ENCODE peak calls at places on chromosome 13, in six cellular contexts. D, Z, T, H, L and S are unnamed samples.

GRCh38 chr13:42215578-42216421 is 56.2 kb upstream of the AKAP11 start:
- DNase-seq in Z (peak; percentile 41), L (no peak), T (peak; percentile 10), H (peak; percentile 27), D (no peak), S (no peak)

GRCh38 chr13:82657471-82657870 is 1224.8 kb downstream of the SLITRK1 start:
- DNase-seq in T (no peak), D (no peak), L (no peak), H (no peak), Z (no peak), S (no peak)

GRCh38 chr13:97226788-97227627 is 4.9 kb downstream of the MBNL2 start:
- DNase-seq in Z (peak; percentile 62), H (peak; percentile 47), L (peak; percentile 64), D (peak; percentile 18), T (no peak), S (no peak)

GRCh38 chr13:49865174-49865573 is 71.0 kb downstream of the SPRYD7 start:
- DNase-seq in T (no peak), L (no peak), H (no peak), Z (no peak), D (no peak), S (no peak)

GRCh38 chr13:75802161-75802560 is 166.0 kb downstream of the LMO7 start:
- DNase-seq in H (no peak), D (no peak), L (no peak), Z (no peak), T (no peak), S (no peak)

GRCh38 chr13:97386832-97387486 is 47.0 kb upstream of the RAP2A start:
- DNase-seq in Z (no peak), L (peak; percentile 26), T (no peak), H (peak; percentile 24), D (no peak), S (no peak)

GRCh38 chr13:113357529-113357928 is 6.4 kb downstream of the GRTP1 start:
- DNase-seq in Z (no peak), L (no peak), H (no peak), T (no peak), D (no peak), S (peak; percentile 2)

GRCh38 chr13:112042496-112042895 is 24.5 kb upstream of the SOX1 start:
- DNase-seq in D (no peak), Z (peak; percentile 47), T (no peak), H (no peak), L (no peak), S (no peak)

GRCh38 chr13:113209336-113209879 is at the start of gene CUL4A:
- DNase-seq in D (peak; percentile 39), Z (peak; percentile 71), H (peak; percentile 83), T (peak; percentile 61), L (peak; percentile 86), S (no peak)

GRCh38 chr13:100131863-100132574 is 43.1 kb downstream of the PCCA start:
- DNase-seq in L (no peak), T (peak; percentile 32), D (no peak), H (no peak), Z (no peak), S (peak; percentile 43)

GRCh38 chr13:98797456-98797855 is 45.0 kb upstream of the SLC15A1 start:
- DNase-seq in D (peak; percentile 9), H (no peak), L (no peak), Z (no peak), T (no peak), S (no peak)

GRCh38 chr13:60642552-60642951 is 245.5 kb downstream of the TDRD3 start:
- DNase-seq in D (no peak), H (no peak), Z (no peak), T (no peak), L (no peak), S (no peak)

GRCh38 chr13:105908581-105908980 is 626.9 kb downstream of the EFNB2 start:
- DNase-seq in L (no peak), D (no peak), Z (no peak), H (no peak), T (no peak), S (no peak)

GRCh38 chr13:97319088-97319487 is 97.0 kb downstream of the MBNL2 start:
- DNase-seq in H (no peak), Z (no peak), L (no peak), T (no peak), D (no peak), S (no peak)

GRCh38 chr13:73657821-73658540 is 476.2 kb downstream of the KLF12 start:
- DNase-seq in Z (no peak), L (no peak), H (peak; percentile 70), T (no peak), D (no peak), S (no peak)

GRCh38 chr13:102097708-102098107 is 304.1 kb downstream of the FGF14 start:
- DNase-seq in D (peak; percentile 7), L (no peak), H (no peak), T (no peak), Z (no peak), S (no peak)

GRCh38 chr13:32746474-32746873 is 160.2 kb downstream of the PDS5B start:
- DNase-seq in Z (no peak), H (no peak), L (no peak), T (no peak), D (no peak), S (no peak)

GRCh38 chr13:107680115-107680514 is 535.2 kb downstream of the LIG4 start:
- DNase-seq in Z (no peak), T (no peak), H (no peak), D (no peak), L (no peak), S (no peak)

GRCh38 chr13:48194392-48194754 is 38.6 kb upstream of the ITM2B start:
- DNase-seq in T (no peak), L (no peak), Z (no peak), H (no peak), D (no peak), S (no peak)

GRCh38 chr13:111460548-111461444 is 140.4 kb downstream of the TEX29 start:
- DNase-seq in Z (peak; percentile 71), T (peak; percentile 15), L (peak; percentile 20), D (no peak), H (peak; percentile 66), S (no peak)

GRCh38 chr13:102172406-102172805 is 229.4 kb downstream of the FGF14 start:
- DNase-seq in H (no peak), Z (no peak), L (no peak), T (no peak), D (no peak), S (no peak)

GRCh38 chr13:112781881-112782361 is 92.1 kb downstream of the ATP11A start:
- DNase-seq in Z (no peak), H (peak; percentile 65), D (no peak), T (no peak), L (no peak), S (no peak)

GRCh38 chr13:39417643-39418042 is 185.3 kb downstream of the LHFPL6 start:
- DNase-seq in H (no peak), T (no peak), Z (peak; percentile 49), L (no peak), D (no peak), S (no peak)

GRCh38 chr13:113560645-113561416 is 23.7 kb upstream of the TFDP1 start:
- DNase-seq in T (no peak), L (no peak), Z (no peak), H (no peak), D (no peak), S (no peak)

GRCh38 chr13:111322001-111322915 is 1.8 kb downstream of the TEX29 start:
- DNase-seq in D (no peak), T (no peak), H (no peak), L (no peak), Z (peak; percentile 24), S (no peak)

GRCh38 chr13:109789262-109789661 is 2.9 kb upstream of the IRS2 start:
- DNase-seq in D (no peak), Z (no peak), L (no peak), T (no peak), H (peak; percentile 58), S (no peak)

GRCh38 chr13:27271572-27272096 is 1.0 kb downstream of the RASL11A start:
- DNase-seq in Z (no peak), T (no peak), L (no peak), H (no peak), D (no peak), S (no peak)

GRCh38 chr13:77919351-77920294 is 992 bp upstream of the EDNRB start:
- DNase-seq in D (no peak), L (peak; percentile 21), T (no peak), Z (peak; percentile 73), H (peak; percentile 29), S (no peak)

GRCh38 chr13:77465595-77466195 is 69.8 kb upstream of the SCEL start:
- DNase-seq in Z (no peak), T (no peak), H (no peak), D (no peak), L (no peak), S (no peak)

GRCh38 chr13:31675521-31675953 is 63.8 kb upstream of the RXFP2 start:
- DNase-seq in H (no peak), Z (no peak), T (no peak), D (no peak), L (no peak), S (no peak)

GRCh38 chr13:41004875-41005693 is 14.0 kb downstream of the ELF1 start:
- DNase-seq in H (no peak), D (no peak), T (no peak), L (no peak), Z (no peak), S (no peak)

GRCh38 chr13:81393110-81393509 is 1052.2 kb upstream of the SPRY2 start:
- DNase-seq in Z (no peak), L (no peak), D (no peak), T (no peak), H (no peak), S (no peak)

GRCh38 chr13:114131581-114132418 is 623 bp downstream of the RASA3 start:
- DNase-seq in H (no peak), L (no peak), T (no peak), Z (no peak), D (no peak), S (no peak)

GRCh38 chr13:54643863-54644262 is 1615.2 kb downstream of the OLFM4 start:
- DNase-seq in T (no peak), Z (no peak), H (no peak), D (no peak), L (no peak), S (no peak)